ENCODE peak calls at places on chromosome 10, in seven cellular contexts. One of them, this sample, is unnamed.

GRCh38 chr10:90779573-90779972 is 78.3 kb downstream of the HTR7 start:
- DNase-seq in psoas muscle: no peak
- DNase-seq in choroid plexus epithelial cell: peak
- DNase-seq in mammary epithelial cell: peak
- DNase-seq in heart left ventricle: no peak
- DNase-seq in GM12865: peak
- DNase-seq in thoracic aorta: no peak
- DNase-seq in this sample: no peak

GRCh38 chr10:131777921-131778320 is 122.9 kb upstream of the PPP2R2D start:
- DNase-seq in psoas muscle: no peak
- DNase-seq in choroid plexus epithelial cell: no peak
- DNase-seq in mammary epithelial cell: no peak
- DNase-seq in heart left ventricle: no peak
- DNase-seq in GM12865: no peak
- DNase-seq in thoracic aorta: no peak
- DNase-seq in this sample: no peak

GRCh38 chr10:45001382-45002148 is 842 bp downstream of the ZNF22 start:
- DNase-seq in psoas muscle: peak
- DNase-seq in choroid plexus epithelial cell: peak
- DNase-seq in mammary epithelial cell: peak
- DNase-seq in heart left ventricle: peak
- DNase-seq in GM12865: peak
- DNase-seq in thoracic aorta: no peak
- DNase-seq in this sample: no peak

GRCh38 chr10:129877773-129878371 is 86.2 kb downstream of the EBF3 start:
- DNase-seq in psoas muscle: no peak
- DNase-seq in choroid plexus epithelial cell: peak
- DNase-seq in mammary epithelial cell: no peak
- DNase-seq in heart left ventricle: no peak
- DNase-seq in GM12865: peak
- DNase-seq in thoracic aorta: no peak
- DNase-seq in this sample: no peak

GRCh38 chr10:94361161-94361794 is 1.5 kb downstream of the NOC3L start:
- DNase-seq in psoas muscle: no peak
- DNase-seq in choroid plexus epithelial cell: peak
- DNase-seq in mammary epithelial cell: peak
- DNase-seq in heart left ventricle: no peak
- DNase-seq in GM12865: peak
- DNase-seq in thoracic aorta: no peak
- DNase-seq in this sample: no peak

GRCh38 chr10:58672855-58673254 is 160.2 kb downstream of the BICC1 start:
- DNase-seq in psoas muscle: no peak
- DNase-seq in choroid plexus epithelial cell: peak
- DNase-seq in mammary epithelial cell: no peak
- DNase-seq in heart left ventricle: no peak
- DNase-seq in GM12865: no peak
- DNase-seq in thoracic aorta: no peak
- DNase-seq in this sample: no peak

GRCh38 chr10:80460399-80461207 is 6.5 kb downstream of the TSPAN14 start:
- DNase-seq in psoas muscle: no peak
- DNase-seq in choroid plexus epithelial cell: peak
- DNase-seq in mammary epithelial cell: peak
- DNase-seq in heart left ventricle: no peak
- DNase-seq in GM12865: peak
- DNase-seq in thoracic aorta: no peak
- DNase-seq in this sample: no peak

GRCh38 chr10:118041316-118041715 is 5.4 kb downstream of the RAB11FIP2 start:
- DNase-seq in psoas muscle: no peak
- DNase-seq in choroid plexus epithelial cell: peak
- DNase-seq in mammary epithelial cell: peak
- DNase-seq in heart left ventricle: no peak
- DNase-seq in GM12865: no peak
- DNase-seq in thoracic aorta: no peak
- DNase-seq in this sample: peak

GRCh38 chr10:73907841-73908517 is 3.0 kb upstream of the PLAU start:
- DNase-seq in psoas muscle: peak
- DNase-seq in choroid plexus epithelial cell: peak
- DNase-seq in mammary epithelial cell: peak
- DNase-seq in heart left ventricle: peak
- DNase-seq in GM12865: no peak
- DNase-seq in thoracic aorta: no peak
- DNase-seq in this sample: no peak

GRCh38 chr10:124043310-124044142 is 49.9 kb downstream of the CHST15 start:
- DNase-seq in psoas muscle: no peak
- DNase-seq in choroid plexus epithelial cell: peak
- DNase-seq in mammary epithelial cell: peak
- DNase-seq in heart left ventricle: no peak
- DNase-seq in GM12865: peak
- DNase-seq in thoracic aorta: no peak
- DNase-seq in this sample: no peak

GRCh38 chr10:43461950-43462349 is 25.0 kb downstream of the ZNF487 start:
- DNase-seq in psoas muscle: no peak
- DNase-seq in choroid plexus epithelial cell: peak
- DNase-seq in mammary epithelial cell: peak
- DNase-seq in heart left ventricle: no peak
- DNase-seq in GM12865: peak
- DNase-seq in thoracic aorta: no peak
- DNase-seq in this sample: peak

GRCh38 chr10:75071164-75071489 is 40.3 kb upstream of the SAMD8 start:
- DNase-seq in psoas muscle: no peak
- DNase-seq in choroid plexus epithelial cell: peak
- DNase-seq in mammary epithelial cell: no peak
- DNase-seq in heart left ventricle: no peak
- DNase-seq in GM12865: no peak
- DNase-seq in thoracic aorta: no peak
- DNase-seq in this sample: no peak

GRCh38 chr10:31299119-31299518 is 19.9 kb upstream of the ZEB1 start:
- DNase-seq in psoas muscle: no peak
- DNase-seq in choroid plexus epithelial cell: peak
- DNase-seq in mammary epithelial cell: peak
- DNase-seq in heart left ventricle: no peak
- DNase-seq in GM12865: peak
- DNase-seq in thoracic aorta: no peak
- DNase-seq in this sample: no peak

GRCh38 chr10:566241-566885 is 123.1 kb downstream of the DIP2C start:
- DNase-seq in psoas muscle: no peak
- DNase-seq in choroid plexus epithelial cell: no peak
- DNase-seq in mammary epithelial cell: no peak
- DNase-seq in heart left ventricle: no peak
- DNase-seq in GM12865: no peak
- DNase-seq in thoracic aorta: no peak
- DNase-seq in this sample: no peak

GRCh38 chr10:105239311-105240215 is 598.5 kb downstream of the SORCS3 start:
- DNase-seq in psoas muscle: no peak
- DNase-seq in choroid plexus epithelial cell: no peak
- DNase-seq in mammary epithelial cell: no peak
- DNase-seq in heart left ventricle: no peak
- DNase-seq in GM12865: no peak
- DNase-seq in thoracic aorta: no peak
- DNase-seq in this sample: no peak

GRCh38 chr10:110535958-110536891 is 31.3 kb upstream of the SMC3 start:
- DNase-seq in psoas muscle: no peak
- DNase-seq in choroid plexus epithelial cell: peak
- DNase-seq in mammary epithelial cell: peak
- DNase-seq in heart left ventricle: peak
- DNase-seq in GM12865: peak
- DNase-seq in thoracic aorta: no peak
- DNase-seq in this sample: peak

GRCh38 chr10:99676435-99676834 is 17.1 kb downstream of the ENTPD7 start:
- DNase-seq in psoas muscle: no peak
- DNase-seq in choroid plexus epithelial cell: peak
- DNase-seq in mammary epithelial cell: no peak
- DNase-seq in heart left ventricle: no peak
- DNase-seq in GM12865: no peak
- DNase-seq in thoracic aorta: no peak
- DNase-seq in this sample: peak

GRCh38 chr10:84008878-84009277 is 130.4 kb upstream of the GHITM start:
- DNase-seq in psoas muscle: no peak
- DNase-seq in choroid plexus epithelial cell: peak
- DNase-seq in mammary epithelial cell: no peak
- DNase-seq in heart left ventricle: no peak
- DNase-seq in GM12865: peak
- DNase-seq in thoracic aorta: no peak
- DNase-seq in this sample: no peak

GRCh38 chr10:6737080-6737641 is 157.1 kb upstream of the PRKCQ start:
- DNase-seq in psoas muscle: peak
- DNase-seq in choroid plexus epithelial cell: peak
- DNase-seq in mammary epithelial cell: peak
- DNase-seq in heart left ventricle: no peak
- DNase-seq in GM12865: no peak
- DNase-seq in thoracic aorta: no peak
- DNase-seq in this sample: no peak

GRCh38 chr10:6734286-6734685 is 154.2 kb upstream of the PRKCQ start:
- DNase-seq in psoas muscle: no peak
- DNase-seq in choroid plexus epithelial cell: no peak
- DNase-seq in mammary epithelial cell: no peak
- DNase-seq in heart left ventricle: no peak
- DNase-seq in GM12865: no peak
- DNase-seq in thoracic aorta: no peak
- DNase-seq in this sample: no peak

GRCh38 chr10:6738464-6738824 is 158.4 kb upstream of the PRKCQ start:
- DNase-seq in psoas muscle: no peak
- DNase-seq in choroid plexus epithelial cell: no peak
- DNase-seq in mammary epithelial cell: no peak
- DNase-seq in heart left ventricle: no peak
- DNase-seq in GM12865: no peak
- DNase-seq in thoracic aorta: no peak
- DNase-seq in this sample: no peak

GRCh38 chr10:6739530-6740174 is 159.6 kb upstream of the PRKCQ start:
- DNase-seq in psoas muscle: no peak
- DNase-seq in choroid plexus epithelial cell: no peak
- DNase-seq in mammary epithelial cell: peak
- DNase-seq in heart left ventricle: no peak
- DNase-seq in GM12865: no peak
- DNase-seq in thoracic aorta: no peak
- DNase-seq in this sample: no peak

DNA sequence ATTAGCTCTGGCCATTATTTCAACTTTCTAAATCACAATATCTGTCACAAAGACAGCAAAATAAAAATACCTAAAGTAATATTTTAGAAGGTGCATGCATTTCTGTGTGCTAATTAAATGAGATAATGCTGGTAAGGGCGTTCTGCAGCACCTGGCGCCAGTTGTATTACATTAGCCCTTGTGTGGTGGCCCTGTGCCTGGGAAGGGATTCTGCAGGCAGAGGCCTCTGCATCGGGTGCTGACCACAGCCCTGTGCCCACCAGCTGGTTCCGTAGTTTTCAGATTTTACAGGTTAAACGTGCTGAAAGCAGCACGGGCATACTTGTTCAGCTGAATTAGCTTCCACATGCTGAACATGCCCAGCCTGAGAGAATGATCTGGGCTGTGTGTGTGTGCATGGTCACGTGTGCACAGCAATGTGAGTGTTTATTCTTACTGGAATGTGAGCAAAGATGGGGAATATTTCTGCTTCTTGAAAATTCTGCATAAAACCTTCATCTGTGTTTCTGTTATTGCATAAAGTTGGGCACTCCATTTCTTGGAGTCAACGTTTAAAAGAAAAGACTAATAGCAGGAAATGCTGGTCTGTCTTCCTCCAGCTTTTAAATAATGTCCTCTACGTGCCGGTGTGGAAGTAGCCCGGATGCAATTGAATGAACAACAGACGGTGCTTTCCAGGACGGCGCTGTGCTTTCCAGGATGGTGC is 157.8 kb upstream of the PRKCQ start:
- DNase-seq in psoas muscle: no peak
- DNase-seq in choroid plexus epithelial cell: peak
- DNase-seq in mammary epithelial cell: peak
- DNase-seq in heart left ventricle: no peak
- DNase-seq in GM12865: no peak
- DNase-seq in thoracic aorta: no peak
- DNase-seq in this sample: no peak
- H3K4me3 ChIP-seq in psoas muscle: peak
- H3K4me3 ChIP-seq in choroid plexus epithelial cell: no peak
- H3K4me3 ChIP-seq in mammary epithelial cell: peak
- H3K4me3 ChIP-seq in heart left ventricle: peak
- H3K4me3 ChIP-seq in GM12865: no peak
- H3K4me3 ChIP-seq in thoracic aorta: no peak
- H3K4me3 ChIP-seq in this sample: no peak

DNA sequence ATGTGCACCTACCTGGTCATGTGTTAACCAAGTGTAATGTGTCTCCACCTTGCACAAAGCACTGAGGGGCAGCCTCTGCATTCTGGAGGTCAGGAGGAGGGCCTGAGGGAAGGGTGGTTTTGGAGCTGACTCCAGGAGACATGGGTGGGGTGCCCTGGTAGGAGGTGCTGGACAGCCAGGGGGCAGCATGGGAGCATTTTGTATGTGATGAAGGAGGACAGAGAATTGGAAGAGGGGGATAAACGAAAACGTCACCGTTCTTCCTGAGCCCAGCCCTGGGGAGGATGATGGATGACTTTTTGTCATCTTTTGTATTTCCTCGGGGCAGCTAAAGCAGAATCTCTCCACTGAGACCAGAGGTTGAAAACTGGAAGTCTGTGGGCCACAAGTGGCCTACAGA is 242.3 kb downstream of the VTI1A start:
- DNase-seq in psoas muscle: no peak
- DNase-seq in choroid plexus epithelial cell: peak
- DNase-seq in mammary epithelial cell: peak
- DNase-seq in heart left ventricle: peak
- DNase-seq in GM12865: no peak
- DNase-seq in thoracic aorta: no peak
- DNase-seq in this sample: no peak
- TF ChIP-seq CTCF in psoas muscle: peak
- TF ChIP-seq CTCF in choroid plexus epithelial cell: peak
- TF ChIP-seq CTCF in mammary epithelial cell: peak
- TF ChIP-seq CTCF in heart left ventricle: peak
- TF ChIP-seq CTCF in GM12865: no peak
- TF ChIP-seq CTCF in thoracic aorta: peak
- TF ChIP-seq CTCF in this sample: peak

GRCh38 chr10:88830643-88831277 is 20.9 kb downstream of the ANKRD22 start:
- DNase-seq in psoas muscle: no peak
- DNase-seq in choroid plexus epithelial cell: no peak
- DNase-seq in mammary epithelial cell: no peak
- DNase-seq in heart left ventricle: no peak
- DNase-seq in GM12865: peak
- DNase-seq in thoracic aorta: no peak
- DNase-seq in this sample: no peak
- H3K4me3 ChIP-seq in psoas muscle: no peak
- H3K4me3 ChIP-seq in choroid plexus epithelial cell: no peak
- H3K4me3 ChIP-seq in mammary epithelial cell: no peak
- H3K4me3 ChIP-seq in heart left ventricle: no peak
- H3K4me3 ChIP-seq in GM12865: no peak
- H3K4me3 ChIP-seq in thoracic aorta: no peak
- H3K4me3 ChIP-seq in this sample: no peak

DNA sequence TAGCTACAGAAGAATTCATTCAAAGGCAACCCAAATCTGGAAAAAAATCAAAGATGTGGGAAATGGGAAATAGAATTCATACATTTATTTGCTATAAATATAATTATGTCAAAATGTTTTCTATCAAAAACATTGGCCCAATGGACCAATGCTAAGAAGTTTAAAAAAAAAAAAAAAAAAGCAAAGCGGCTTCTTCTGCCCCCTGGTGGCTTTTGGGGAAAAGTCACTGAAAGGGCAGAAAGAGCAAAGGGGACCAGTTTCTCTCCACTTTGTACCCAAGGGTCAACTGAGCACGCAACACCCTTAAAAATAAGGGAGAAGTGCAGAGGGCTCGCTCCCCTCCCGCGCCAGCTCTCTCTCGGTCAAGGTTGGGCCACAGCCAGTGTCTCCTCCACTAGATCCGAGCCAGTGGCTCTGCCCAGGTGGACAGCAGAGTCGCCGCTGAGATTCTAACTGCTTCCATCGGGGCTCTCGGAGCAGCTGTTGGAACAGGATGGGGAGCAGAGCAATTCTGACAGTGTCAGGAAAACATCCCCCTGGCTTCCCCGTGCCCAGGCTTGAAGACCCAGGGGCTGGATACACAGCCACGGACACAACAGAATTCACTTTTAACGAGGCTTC is 136.4 kb upstream of the FGFR2 start:
- DNase-seq in psoas muscle: no peak
- DNase-seq in choroid plexus epithelial cell: peak
- DNase-seq in mammary epithelial cell: peak
- DNase-seq in heart left ventricle: no peak
- DNase-seq in GM12865: peak
- DNase-seq in thoracic aorta: no peak
- DNase-seq in this sample: no peak
- TF ChIP-seq CTCF in psoas muscle: peak
- TF ChIP-seq CTCF in choroid plexus epithelial cell: peak
- TF ChIP-seq CTCF in mammary epithelial cell: peak
- TF ChIP-seq CTCF in heart left ventricle: peak
- TF ChIP-seq CTCF in GM12865: peak
- TF ChIP-seq CTCF in thoracic aorta: peak
- TF ChIP-seq CTCF in this sample: peak

This sample was measured in astrocyte of the cerebellum.